ENCODE peak calls at places on chromosomes 5 and 9, in eight cellular contexts. One of them, this sample, is unnamed.

GRCh38 chr5:139458580-139459407 is 3.7 kb downstream of the ECSCR start:
- DNase-seq in left lobe of liver: no peak
- DNase-seq in mammary epithelial cell: peak; percentile 73
- DNase-seq in SK-N-SH: no peak
- DNase-seq in CD4-positive, alpha-beta memory T cell: peak; percentile 94
- DNase-seq in glomerular endothelial cell: no peak
- DNase-seq in CD4-positive, alpha-beta T cell: peak; percentile 80
- DNase-seq in GM13976: peak; percentile 77
- DNase-seq in this sample: no peak

GRCh38 chr9:79883073-79883645 is 311.4 kb downstream of the TLE4 start:
- DNase-seq in glomerular endothelial cell: no peak
- DNase-seq in mammary epithelial cell: no peak
- DNase-seq in GM13976: no peak
- DNase-seq in CD4-positive, alpha-beta T cell: peak; percentile 49
- DNase-seq in SK-N-SH: no peak
- DNase-seq in CD4-positive, alpha-beta memory T cell: peak; percentile 37
- DNase-seq in left lobe of liver: no peak
- DNase-seq in this sample: no peak

GRCh38 chr5:88251048-88251711 is 17.5 kb downstream of the TMEM161B start:
- DNase-seq in GM13976: no peak
- DNase-seq in mammary epithelial cell: peak; percentile 21
- DNase-seq in left lobe of liver: no peak
- DNase-seq in glomerular endothelial cell: no peak
- DNase-seq in SK-N-SH: no peak
- DNase-seq in CD4-positive, alpha-beta T cell: no peak
- DNase-seq in CD4-positive, alpha-beta memory T cell: peak; percentile 64
- DNase-seq in this sample: no peak

GRCh38 chr5:132259061-132259851 is 1.8 kb downstream of the PDLIM4 start:
- DNase-seq in mammary epithelial cell: peak; percentile 86
- DNase-seq in glomerular endothelial cell: no peak
- DNase-seq in SK-N-SH: peak; percentile 87
- DNase-seq in CD4-positive, alpha-beta T cell: no peak
- DNase-seq in left lobe of liver: peak; percentile 39
- DNase-seq in GM13976: peak; percentile 15
- DNase-seq in CD4-positive, alpha-beta memory T cell: no peak
- DNase-seq in this sample: peak; percentile 16

GRCh38 chr9:108108802-108109448 is 619.4 kb upstream of the KLF4 start:
- DNase-seq in SK-N-SH: no peak
- DNase-seq in CD4-positive, alpha-beta memory T cell: no peak
- DNase-seq in left lobe of liver: no peak
- DNase-seq in GM13976: no peak
- DNase-seq in mammary epithelial cell: no peak
- DNase-seq in glomerular endothelial cell: no peak
- DNase-seq in CD4-positive, alpha-beta T cell: no peak
- DNase-seq in this sample: no peak

GRCh38 chr5:115415143-115415491 is 118.7 kb upstream of the CCDC112 start:
- DNase-seq in CD4-positive, alpha-beta T cell: no peak
- DNase-seq in left lobe of liver: no peak
- DNase-seq in SK-N-SH: no peak
- DNase-seq in glomerular endothelial cell: no peak
- DNase-seq in CD4-positive, alpha-beta memory T cell: no peak
- DNase-seq in GM13976: no peak
- DNase-seq in mammary epithelial cell: peak; percentile 90
- DNase-seq in this sample: peak; percentile 70

GRCh38 chr9:70470050-70471015 is 55.9 kb upstream of the KLF9 start:
- DNase-seq in GM13976: no peak
- DNase-seq in left lobe of liver: peak; percentile 95
- DNase-seq in CD4-positive, alpha-beta memory T cell: no peak
- DNase-seq in glomerular endothelial cell: no peak
- DNase-seq in CD4-positive, alpha-beta T cell: no peak
- DNase-seq in mammary epithelial cell: no peak
- DNase-seq in SK-N-SH: no peak
- DNase-seq in this sample: no peak

GRCh38 chr9:132644251-132644650 is 25.5 kb downstream of the DDX31 start:
- DNase-seq in SK-N-SH: peak; percentile 44
- DNase-seq in glomerular endothelial cell: no peak
- DNase-seq in left lobe of liver: no peak
- DNase-seq in GM13976: no peak
- DNase-seq in CD4-positive, alpha-beta T cell: no peak
- DNase-seq in CD4-positive, alpha-beta memory T cell: no peak
- DNase-seq in mammary epithelial cell: no peak
- DNase-seq in this sample: no peak

GRCh38 chr9:88396836-88397577 is 8.8 kb downstream of the SPIN1 start:
- DNase-seq in CD4-positive, alpha-beta T cell: no peak
- DNase-seq in glomerular endothelial cell: no peak
- DNase-seq in mammary epithelial cell: no peak
- DNase-seq in SK-N-SH: no peak
- DNase-seq in left lobe of liver: no peak
- DNase-seq in GM13976: no peak
- DNase-seq in CD4-positive, alpha-beta memory T cell: no peak
- DNase-seq in this sample: no peak

GRCh38 chr5:149447373-149448367 is 68.6 kb upstream of the IL17B start:
- DNase-seq in CD4-positive, alpha-beta memory T cell: no peak
- DNase-seq in CD4-positive, alpha-beta T cell: no peak
- DNase-seq in SK-N-SH: no peak
- DNase-seq in GM13976: no peak
- DNase-seq in left lobe of liver: no peak
- DNase-seq in glomerular endothelial cell: no peak
- DNase-seq in mammary epithelial cell: no peak
- DNase-seq in this sample: no peak

GRCh38 chr5:87499478-87500410 is 87.0 kb upstream of the CCNH start:
- DNase-seq in mammary epithelial cell: peak; percentile 50
- DNase-seq in CD4-positive, alpha-beta T cell: no peak
- DNase-seq in left lobe of liver: no peak
- DNase-seq in CD4-positive, alpha-beta memory T cell: no peak
- DNase-seq in SK-N-SH: no peak
- DNase-seq in GM13976: no peak
- DNase-seq in glomerular endothelial cell: no peak
- DNase-seq in this sample: no peak

GRCh38 chr9:133716564-133717112 is 21.5 kb downstream of the SARDH start:
- DNase-seq in GM13976: no peak
- DNase-seq in left lobe of liver: no peak
- DNase-seq in mammary epithelial cell: no peak
- DNase-seq in CD4-positive, alpha-beta memory T cell: no peak
- DNase-seq in CD4-positive, alpha-beta T cell: no peak
- DNase-seq in SK-N-SH: no peak
- DNase-seq in glomerular endothelial cell: no peak
- DNase-seq in this sample: no peak

GRCh38 chr9:98253563-98253962 is 1.9 kb downstream of the TBC1D2 start:
- DNase-seq in SK-N-SH: no peak
- DNase-seq in GM13976: no peak
- DNase-seq in CD4-positive, alpha-beta memory T cell: no peak
- DNase-seq in glomerular endothelial cell: no peak
- DNase-seq in mammary epithelial cell: no peak
- DNase-seq in left lobe of liver: no peak
- DNase-seq in CD4-positive, alpha-beta T cell: no peak
- DNase-seq in this sample: no peak

GRCh38 chr5:147512640-147513334 is 2.9 kb upstream of the DPYSL3 start:
- DNase-seq in mammary epithelial cell: no peak
- DNase-seq in CD4-positive, alpha-beta T cell: no peak
- DNase-seq in GM13976: no peak
- DNase-seq in CD4-positive, alpha-beta memory T cell: no peak
- DNase-seq in left lobe of liver: no peak
- DNase-seq in glomerular endothelial cell: no peak
- DNase-seq in SK-N-SH: no peak
- DNase-seq in this sample: no peak

GRCh38 chr9:91421022-91421765 is 2.4 kb downstream of the NFIL3 start:
- DNase-seq in mammary epithelial cell: no peak
- DNase-seq in left lobe of liver: no peak
- DNase-seq in CD4-positive, alpha-beta T cell: no peak
- DNase-seq in CD4-positive, alpha-beta memory T cell: no peak
- DNase-seq in SK-N-SH: peak; percentile 87
- DNase-seq in GM13976: peak; percentile 54
- DNase-seq in glomerular endothelial cell: no peak
- DNase-seq in this sample: no peak

GRCh38 chr9:5629312-5630037 is 568 bp downstream of the RIC1 start:
- DNase-seq in CD4-positive, alpha-beta memory T cell: peak; percentile 52
- DNase-seq in mammary epithelial cell: peak; percentile 58
- DNase-seq in SK-N-SH: peak; percentile 69
- DNase-seq in glomerular endothelial cell: no peak
- DNase-seq in GM13976: peak; percentile 53
- DNase-seq in left lobe of liver: no peak
- DNase-seq in CD4-positive, alpha-beta T cell: peak; percentile 31
- DNase-seq in this sample: no peak

GRCh38 chr5:90783460-90784333 is 225.1 kb downstream of the ADGRV1 start:
- DNase-seq in left lobe of liver: peak; percentile 69
- DNase-seq in SK-N-SH: peak; percentile 43
- DNase-seq in GM13976: peak; percentile 23
- DNase-seq in CD4-positive, alpha-beta T cell: peak; percentile 57
- DNase-seq in mammary epithelial cell: peak; percentile 44
- DNase-seq in CD4-positive, alpha-beta memory T cell: peak; percentile 48
- DNase-seq in glomerular endothelial cell: no peak
- DNase-seq in this sample: no peak

GRCh38 chr5:174751154-174751990 is 27.0 kb downstream of the MSX2 start:
- DNase-seq in left lobe of liver: no peak
- DNase-seq in SK-N-SH: peak; percentile 87
- DNase-seq in mammary epithelial cell: peak; percentile 14
- DNase-seq in GM13976: no peak
- DNase-seq in glomerular endothelial cell: no peak
- DNase-seq in CD4-positive, alpha-beta T cell: no peak
- DNase-seq in CD4-positive, alpha-beta memory T cell: no peak
- DNase-seq in this sample: no peak

GRCh38 chr5:173499471-173500212 is 116.8 kb downstream of the BOD1 start:
- DNase-seq in CD4-positive, alpha-beta memory T cell: no peak
- DNase-seq in SK-N-SH: no peak
- DNase-seq in mammary epithelial cell: no peak
- DNase-seq in left lobe of liver: peak; percentile 63
- DNase-seq in CD4-positive, alpha-beta T cell: no peak
- DNase-seq in GM13976: no peak
- DNase-seq in glomerular endothelial cell: no peak
- DNase-seq in this sample: no peak